ENCODE peak calls at places on chromosomes 4 and X, in six cellular contexts. S is stimulated activated CD4-positive, alpha-beta T cell treated with anti-CD3 and anti-CD28 coated beads, Interleukin-2, amount 100 ng/mL, for 48 hours; V is colonic mucosa; B is T-helper 9 cell; K is activated CD4-positive, alpha-beta T cell treated with anti-CD3 and anti-CD28 coated beads for 24 hours; J is stimulated activated naive CD8-positive, alpha-beta T cell treated with anti-CD3 and anti-CD28 coated beads, Interleukin-15, Interleukin-2, amounts not matched to agents 100 U/mL and 50 U/mL, for 24 hours. Q is an unnamed sample.

GRCh38 chr4:74830928-74831327 is 36.6 kb upstream of the BTC start:
- DNase-seq in V (no peak), J (no peak), S (no peak), B (no peak), K (no peak), Q (no peak)

GRCh38 chrX:69031181-69031580 is 134.1 kb downstream of the PJA1 start:
- DNase-seq in S (no peak), B (no peak), K (no peak), V (no peak), J (no peak), Q (no peak)

GRCh38 chr4:22430626-22431025 is 85.2 kb downstream of the ADGRA3 start:
- DNase-seq in J (no peak), V (no peak), K (no peak), S (no peak), B (no peak), Q (no peak)

GRCh38 chr4:6343950-6344408 is 74.3 kb downstream of the WFS1 start:
- DNase-seq in V (no peak), S (no peak), J (no peak), K (no peak), B (no peak), Q (no peak)

GRCh38 chrX:30659421-30659820 is 6.2 kb downstream of the GK start:
- DNase-seq in K (no peak), V (no peak), S (no peak), B (no peak), J (no peak), Q (no peak)

GRCh38 chrX:123481908-123482873 is 250.7 kb downstream of the THOC2 start:
- DNase-seq in V (no peak), B (no peak), S (no peak), K (no peak), J (no peak), Q (no peak)

GRCh38 chrX:103248553-103248952 is 6.4 kb downstream of the TCEAL8 start:
- DNase-seq in S (no peak), B (no peak), V (no peak), K (no peak), J (no peak), Q (no peak)

GRCh38 chrX:143788265-143788664 is 67.7 kb upstream of the SPANXN2 start:
- DNase-seq in S (no peak), B (no peak), V (no peak), K (no peak), J (no peak), Q (no peak)

GRCh38 chr4:30721353-30722091 is 1.4 kb downstream of the PCDH7 start:
- DNase-seq in J (peak; percentile 22), S (no peak), V (peak; percentile 22), K (no peak), B (no peak), Q (no peak)

GRCh38 chr4:185384877-185385465 is 10.8 kb downstream of the LRP2BP start:
- DNase-seq in V (peak; percentile 32), J (no peak), B (no peak), S (no peak), K (no peak), Q (no peak)

GRCh38 chr4:78642934-78643333 is 91.4 kb downstream of the ANXA3 start:
- DNase-seq in V (peak; percentile 75), B (no peak), S (no peak), J (no peak), K (no peak), Q (no peak)

GRCh38 chr4:142516686-142517145 is 329.4 kb downstream of the INPP4B start:
- DNase-seq in S (no peak), V (no peak), J (no peak), B (no peak), K (no peak), Q (no peak)

GRCh38 chr4:336099-336892 is 1.3 kb upstream of the ZNF141 start:
- DNase-seq in K (no peak), S (no peak), J (peak; percentile 8), B (peak; percentile 1), V (peak; percentile 31), Q (no peak)